ENCODE peak calls at places on chromosomes 3 and 15, in eight cellular contexts. Q, B, L, S, Z, I, J and E are unnamed samples.

GRCh38 chr15:32834156-32834555 is 116.4 kb downstream of the GREM1 start:
- DNase-seq in Q (no peak), B (no peak), L (no peak), S (no peak), Z (no peak), I (no peak), J (no peak), E (no peak)

GRCh38 chr3:13111173-13111873 is 38.1 kb upstream of the IQSEC1 start:
- DNase-seq in Q (peak; percentile 5), B (no peak), L (no peak), S (no peak), Z (no peak), I (no peak), J (no peak), E (peak; percentile 63)

GRCh38 chr15:60237411-60237810 is 160.4 kb downstream of the ANXA2 start:
- DNase-seq in Q (no peak), B (no peak), L (no peak), S (peak; percentile 67), Z (no peak), I (no peak), J (no peak), E (no peak)

GRCh38 chr3:157129782-157130137 is 30.2 kb downstream of the CCNL1 start:
- DNase-seq in Q (peak; percentile 90), B (peak; percentile 71), L (no peak), S (no peak), Z (peak; percentile 41), I (peak; percentile 42), J (no peak), E (peak; percentile 49)

GRCh38 chr3:122992628-122993570 is 34.7 kb downstream of the SEMA5B start:
- DNase-seq in Q (no peak), B (peak; percentile 60), L (peak; percentile 48), S (no peak), Z (no peak), I (peak; percentile 5), J (no peak), E (no peak)

GRCh38 chr3:188900421-188900941 is 271.3 kb upstream of the TPRG1 start:
- DNase-seq in Q (peak; percentile 86), B (no peak), L (peak; percentile 94), S (peak; percentile 84), Z (peak; percentile 94), I (peak; percentile 93), J (no peak), E (peak; percentile 89)

GRCh38 chr15:92164327-92165000 is 229.2 kb upstream of the ST8SIA2 start:
- DNase-seq in Q (no peak), B (peak; percentile 71), L (peak; percentile 5), S (peak; percentile 20), Z (no peak), I (peak; percentile 88), J (no peak), E (peak; percentile 65)

GRCh38 chr15:28901987-28902745 is 16.4 kb downstream of the APBA2 start:
- DNase-seq in Q (no peak), B (peak; percentile 39), L (no peak), S (no peak), Z (no peak), I (no peak), J (no peak), E (no peak)

DNA sequence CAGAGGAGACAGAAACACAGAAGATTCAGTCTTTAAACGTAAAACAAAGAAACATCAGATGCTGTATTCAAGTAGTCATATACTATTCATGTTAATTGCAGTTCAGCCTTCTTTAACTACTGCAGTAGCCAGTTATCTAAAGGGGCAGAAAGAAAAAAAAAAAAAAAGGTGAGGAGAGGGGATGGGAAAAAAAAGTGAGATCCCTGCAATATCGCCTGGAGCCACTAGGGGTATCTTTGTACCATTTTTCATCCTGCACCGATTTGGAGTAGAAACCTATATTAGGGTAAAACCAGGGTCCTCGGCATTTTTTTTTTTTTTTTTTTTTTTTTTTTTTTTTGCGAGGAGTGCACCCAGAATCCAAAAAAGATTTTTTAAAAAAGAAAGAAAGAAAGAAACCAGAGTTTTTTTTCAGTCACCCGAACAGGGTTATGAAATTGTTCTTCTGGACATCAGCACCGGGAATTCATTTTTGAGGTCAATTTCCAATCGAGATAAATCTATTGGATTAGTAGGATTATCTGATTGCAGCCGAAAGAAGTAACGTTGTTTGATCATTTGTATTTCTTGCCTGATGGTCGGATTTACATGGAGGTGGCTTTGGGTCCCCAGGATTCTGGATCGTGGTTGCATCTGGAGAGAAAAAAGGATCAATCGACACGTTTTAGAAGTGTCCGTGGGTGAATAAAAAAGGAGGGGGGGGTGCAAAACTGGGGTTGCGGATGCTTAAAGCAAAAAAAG is 186.7 kb downstream of the NLGN1 start:
- DNase-seq in Q (no peak), B (peak; percentile 62), L (peak; percentile 58), S (peak; percentile 44), Z (peak; percentile 84), I (peak; percentile 37), J (peak; percentile 76), E (peak; percentile 79)
- H3K4me3 ChIP-seq in Q (no peak overlapping the region), B (peak overlapping the region; percentile 53), L (peak overlapping the region; percentile 97), S (peak overlapping the region; percentile 62), Z (peak overlapping the region; percentile 62), I (peak overlapping the region; percentile 86), J (peak overlapping the region; percentile 66), E (peak overlapping the region; percentile 76)

DNA sequence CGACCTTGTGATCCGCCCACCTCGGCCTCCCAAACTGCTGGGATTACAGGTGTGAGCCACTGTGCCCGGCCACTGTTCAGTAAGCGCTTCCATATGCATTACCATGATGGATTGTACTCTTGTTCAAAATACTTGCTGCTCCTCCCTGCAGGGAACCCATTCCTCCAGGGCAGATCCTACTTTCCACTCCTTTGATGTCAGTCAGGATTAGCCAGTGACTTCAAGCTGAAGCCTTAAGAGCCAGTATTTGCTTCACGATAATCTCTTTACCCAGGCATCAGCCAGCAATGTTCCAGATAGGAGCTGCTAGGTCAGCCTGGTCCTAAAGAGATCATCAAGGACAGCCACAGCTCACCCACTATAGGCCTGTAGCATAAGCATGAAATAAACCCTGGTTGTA is 96.5 kb upstream of the UBE2E2 start:
- DNase-seq in Q (no peak), B (peak; percentile 80), L (no peak), S (no peak), Z (no peak), I (no peak), J (no peak), E (no peak)
- H2AFZ ChIP-seq in Q (no peak overlapping the region), B (no peak overlapping the region), L (no peak overlapping the region), S (no peak overlapping the region), Z (no peak overlapping the region), I (no peak overlapping the region), J (no peak overlapping the region), E (no peak overlapping the region)

DNA sequence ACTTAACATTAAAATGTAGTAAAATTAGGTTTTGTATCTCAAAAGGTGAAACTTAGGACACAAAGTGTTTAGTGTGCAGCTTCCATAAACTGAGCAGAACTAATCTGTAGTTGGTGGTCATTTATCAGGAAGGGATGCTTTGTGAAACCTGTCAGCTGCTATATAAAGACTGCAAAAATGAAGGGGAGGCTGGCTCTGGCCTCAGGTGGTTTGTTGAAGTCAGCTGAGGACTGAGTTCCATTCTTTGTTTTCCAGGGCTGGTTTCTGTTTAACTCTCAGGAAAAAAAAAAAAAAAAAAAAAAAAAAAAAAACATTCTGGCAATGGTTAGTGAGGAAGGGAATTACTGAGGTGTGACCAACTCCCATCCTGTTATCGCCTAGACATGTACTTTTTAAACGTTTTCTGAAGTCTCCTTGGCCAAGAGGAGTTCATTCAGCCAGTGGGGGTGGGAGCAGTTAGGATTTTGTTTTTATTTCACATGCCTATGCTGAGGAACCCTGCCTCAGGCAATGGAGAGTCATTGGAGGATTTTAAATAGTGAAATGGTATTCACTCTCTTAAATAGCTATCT is 316.3 kb downstream of the OXSM start:
- DNase-seq in Q (no peak), B (no peak), L (no peak), S (no peak), Z (no peak), I (no peak), J (no peak), E (no peak)
- H3K4me3 ChIP-seq in Q (no peak overlapping the region), B (no peak overlapping the region), L (no peak overlapping the region), S (no peak overlapping the region), Z (no peak overlapping the region), I (no peak overlapping the region), J (no peak overlapping the region), E (no peak overlapping the region)

GRCh38 chr3:179069762-179070390 is 1.7 kb downstream of the ZMAT3 start:
- DNase-seq in Q (peak; percentile 61), B (no peak), L (peak; percentile 48), S (peak; percentile 58), Z (peak; percentile 76), I (peak; percentile 47), J (no peak), E (no peak)
- H2AFZ ChIP-seq in Q (no peak overlapping the region), B (no peak overlapping the region), L (peak overlapping the region; percentile 40), S (no peak overlapping the region), Z (no peak overlapping the region), I (no peak overlapping the region), J (no peak overlapping the region), E (peak overlapping the region; percentile 47)